ENCODE peak calls at places on chromosomes 2 and 18, in seven cellular contexts. A is bronchial epithelial cell, D is left lung, P is GM12864, E is astrocyte of the spinal cord, Q is nephron progenitor cell, O is kidney. G is an unnamed sample.

GRCh38 chr18:13823707-13824395 is at the start of gene MC5R:
- DNase-seq in Q (peak), D (peak), O (peak), A (peak), P (no peak), E (peak), G (peak)

GRCh38 chr2:219045937-219046550 is 4.7 kb upstream of the CFAP65 start:
- DNase-seq in Q (peak), A (peak), D (no peak), O (no peak), P (no peak), E (peak), G (no peak)

GRCh38 chr2:120134263-120134662 is 88.9 kb downstream of the TMEM185B start:
- DNase-seq in A (peak), E (peak), Q (no peak), D (no peak), O (no peak), P (no peak), G (no peak)

GRCh38 chr2:10765461-10765860 is 44.0 kb downstream of the ATP6V1C2 start:
- DNase-seq in O (no peak), E (no peak), Q (no peak), P (no peak), A (no peak), D (peak), G (no peak)

GRCh38 chr2:231191896-231192872 is 6.2 kb upstream of the ARMC9 start:
- DNase-seq in P (no peak), Q (peak), A (no peak), O (peak), E (peak), D (no peak), G (peak)

GRCh38 chr2:70080597-70081200 is 6.6 kb upstream of the PCBP1 start:
- DNase-seq in E (no peak), D (no peak), A (peak), P (no peak), O (no peak), Q (no peak), G (no peak)

GRCh38 chr2:219713110-219713509 is 85.7 kb downstream of the SLC4A3 start:
- DNase-seq in Q (no peak), O (no peak), P (no peak), E (peak), D (no peak), A (peak), G (no peak)

GRCh38 chr2:219772103-219772502 is 144.7 kb downstream of the SLC4A3 start:
- DNase-seq in E (no peak), O (no peak), P (no peak), D (no peak), Q (no peak), A (no peak), G (no peak)

GRCh38 chr2:128263902-128264331 is 54.8 kb downstream of the HS6ST1 start:
- DNase-seq in E (no peak), A (no peak), Q (no peak), O (no peak), P (no peak), D (no peak), G (no peak)

GRCh38 chr2:197125000-197125399 is 185.6 kb downstream of the ANKRD44 start:
- DNase-seq in D (no peak), A (no peak), O (no peak), Q (no peak), E (peak), P (no peak), G (no peak)

GRCh38 chr2:46148369-46148736 is 148.9 kb upstream of the EPAS1 start:
- DNase-seq in D (no peak), O (no peak), E (no peak), A (no peak), Q (no peak), P (no peak), G (no peak)

GRCh38 chr2:189658808-189659207 is 2.5 kb upstream of the ASNSD1 start:
- DNase-seq in Q (no peak), D (no peak), O (no peak), P (no peak), E (no peak), A (no peak), G (no peak)

GRCh38 chr2:241011296-241011600 is 12.8 kb downstream of the SNED1 start:
- DNase-seq in O (peak), P (no peak), Q (no peak), E (no peak), A (no peak), D (no peak), G (no peak)

GRCh38 chr18:28390022-28390421 is 213.1 kb upstream of the CDH2 start:
- DNase-seq in E (no peak), O (no peak), A (no peak), P (no peak), Q (no peak), D (no peak), G (no peak)

GRCh38 chr2:86035883-86036789 is 69.5 kb downstream of the POLR1A start:
- DNase-seq in O (peak), A (peak), E (peak), P (peak), Q (peak), D (peak), G (peak)

GRCh38 chr2:150528861-150529801 is 41.7 kb upstream of the RND3 start:
- DNase-seq in A (peak), Q (no peak), P (peak), D (no peak), O (no peak), E (peak), G (no peak)

GRCh38 chr2:119782308-119783027 is 22.7 kb downstream of the PTPN4 start:
- DNase-seq in A (no peak), O (no peak), Q (no peak), D (no peak), P (no peak), E (no peak), G (no peak)

GRCh38 chr2:207390302-207391095 is 139.3 kb upstream of the CREB1 start:
- DNase-seq in A (no peak), P (no peak), O (no peak), D (no peak), Q (no peak), E (no peak), G (no peak)

GRCh38 chr18:45046961-45047360 is 366.3 kb downstream of the SETBP1 start:
- DNase-seq in O (no peak), P (no peak), Q (no peak), D (no peak), A (no peak), E (no peak), G (no peak)

GRCh38 chr2:170340693-170341068 is 162.7 kb downstream of the MYO3B start:
- DNase-seq in E (no peak), D (no peak), P (no peak), O (no peak), Q (no peak), A (no peak), G (no peak)

GRCh38 chr2:197011033-197011432 is 84.5 kb upstream of the PGAP1 start:
- DNase-seq in O (no peak), A (no peak), D (no peak), P (no peak), E (no peak), Q (no peak), G (no peak)

GRCh38 chr2:86337235-86338099 is at the start of gene REEP1:
- DNase-seq in O (no peak), E (peak), A (no peak), P (no peak), Q (peak), D (peak), G (peak)

GRCh38 chr2:121804340-121804739 is 48.9 kb downstream of the TSN start:
- DNase-seq in O (no peak), A (no peak), P (no peak), E (peak), Q (no peak), D (no peak), G (no peak)

DNA sequence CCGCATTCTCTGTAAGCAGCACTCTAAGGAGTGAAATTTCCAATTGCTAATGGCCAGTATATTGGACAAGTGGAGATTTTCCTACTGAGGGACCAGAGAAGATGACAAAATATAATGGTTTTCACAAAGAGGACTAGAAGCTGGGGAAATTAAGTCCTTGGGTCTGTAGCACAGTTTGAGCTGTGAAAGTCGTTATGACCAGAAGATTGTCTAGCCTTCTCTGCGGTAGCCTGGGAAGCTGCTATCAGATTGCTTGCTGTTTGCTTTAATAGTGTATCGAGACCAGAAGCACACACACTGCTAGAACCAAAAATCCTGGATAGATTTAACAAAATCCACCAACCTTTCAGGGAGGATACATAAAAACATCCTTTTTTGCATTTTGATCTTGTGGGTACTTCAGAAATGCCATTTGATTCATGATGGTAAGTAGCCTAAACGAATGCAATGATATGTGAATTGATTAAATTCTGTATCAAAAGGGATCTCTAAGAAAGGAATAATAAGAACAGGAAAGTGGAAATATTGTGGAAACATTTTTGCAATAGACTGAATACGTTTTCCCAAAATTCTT is 53.7 kb upstream of the ATP8B1 start:
- DNase-seq in E (no peak), D (no peak), P (no peak), Q (no peak), A (no peak), O (no peak), G (no peak)
- TF ChIP-seq CTCF in E (no peak), D (no peak), P (no peak), Q (no peak), A (no peak), O (no peak), G (no peak)

DNA sequence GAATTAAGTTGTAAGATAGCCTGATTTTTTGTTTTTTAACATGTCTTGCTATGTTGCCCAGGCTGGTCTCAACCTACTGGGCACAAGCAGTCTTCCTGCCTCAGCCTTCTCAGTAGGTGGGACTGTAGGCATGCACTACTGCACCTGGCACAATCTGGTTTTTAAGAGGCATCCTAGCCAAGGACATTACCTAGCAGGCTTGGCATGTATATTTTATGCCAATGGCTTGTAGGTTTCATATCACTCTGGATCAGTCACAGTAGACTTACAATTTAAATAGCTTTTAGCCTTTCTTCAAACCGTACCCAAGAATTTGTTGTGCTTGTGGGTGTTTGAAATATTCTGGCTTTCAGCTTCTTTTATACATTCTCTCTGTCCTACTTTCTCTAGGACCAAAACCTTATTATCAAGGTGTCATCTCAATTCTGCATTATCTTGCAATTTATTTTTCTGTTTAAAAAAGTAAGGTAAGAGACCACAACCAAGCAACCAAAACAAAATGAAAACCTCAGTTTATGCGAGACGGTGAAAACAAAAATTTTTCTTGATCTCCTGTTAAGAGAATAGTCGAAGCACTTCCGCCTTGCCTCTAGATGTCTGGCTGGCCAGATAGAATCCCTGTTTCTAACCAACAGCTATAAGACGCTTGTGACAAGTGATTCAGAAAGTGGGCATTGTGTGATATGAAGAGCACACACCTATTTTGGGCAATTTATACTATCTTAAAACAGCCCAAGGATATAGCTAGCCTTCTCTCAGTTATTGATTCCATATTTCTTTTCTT is 51.0 kb downstream of the MGAT5 start:
- DNase-seq in Q (no peak), P (no peak), A (no peak), E (no peak), O (no peak), D (no peak), G (no peak)
- TF ChIP-seq CTCF in Q (no peak), P (no peak), A (no peak), E (no peak), O (no peak), D (no peak), G (no peak)

GRCh38 chr2:226600184-226600583 is 199.4 kb downstream of the IRS1 start:
- DNase-seq in D (no peak), A (no peak), Q (no peak), E (peak), P (no peak), O (no peak), G (no peak)
- TF ChIP-seq CTCF in D (no peak), A (no peak), Q (no peak), E (peak), P (no peak), O (no peak), G (no peak)

DNA sequence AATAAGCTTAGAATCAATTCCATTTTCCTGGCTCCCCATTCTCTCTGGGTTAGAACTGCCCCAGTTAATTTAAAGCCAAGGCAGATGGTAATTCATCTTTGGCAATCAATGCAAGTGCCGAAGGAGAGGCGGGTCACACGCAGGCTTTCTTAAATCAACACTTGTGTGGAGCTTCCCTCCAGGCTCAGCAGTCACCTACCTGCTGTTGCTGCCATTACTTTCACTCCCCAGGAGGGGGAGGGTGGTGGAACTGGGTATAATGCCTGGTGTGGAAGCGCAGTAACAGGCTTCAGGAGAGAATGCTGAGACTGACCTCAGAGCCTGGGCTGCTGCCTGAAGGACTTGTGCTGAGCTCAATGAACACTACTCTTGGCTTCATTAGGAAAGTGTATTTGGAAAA is 19.2 kb downstream of the TTR start:
- DNase-seq in A (peak), E (peak), D (no peak), P (no peak), O (no peak), Q (peak), G (no peak)
- TF ChIP-seq CTCF in A (peak), E (peak), D (no peak), P (no peak), O (no peak), Q (peak), G (peak)

DNA sequence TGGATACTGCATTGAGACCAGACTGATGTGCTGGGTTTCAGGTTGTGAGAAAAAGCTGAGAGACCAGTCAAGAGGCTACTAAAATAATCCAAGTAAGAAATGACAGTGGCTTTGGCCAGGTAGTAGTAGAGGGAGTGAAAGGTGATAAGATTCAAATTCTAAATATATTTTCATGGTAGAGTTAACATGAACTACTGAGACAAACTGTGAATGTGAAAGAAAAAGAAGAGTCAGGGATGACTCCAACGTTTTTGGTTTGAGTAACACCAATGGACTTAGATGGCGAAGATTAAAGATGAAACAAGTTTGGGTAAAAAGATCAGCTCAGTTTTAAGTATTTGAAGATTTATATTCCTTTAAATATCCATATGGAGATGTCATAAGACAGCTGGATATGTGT is 209.4 kb downstream of the ZEB2 start:
- DNase-seq in A (no peak), D (no peak), O (no peak), E (no peak), P (no peak), Q (no peak), G (no peak)
- TF ChIP-seq CTCF in A (no peak), D (no peak), O (no peak), E (no peak), P (no peak), Q (no peak), G (no peak)

G was measured in heart right ventricle.